ENCODE peak calls at places on chromosomes 11 and 22, in nine cellular contexts. D, J, Y, O, T, I, M, E and U are unnamed samples.

GRCh38 chr11:3745161-3745560 is 52.2 kb downstream of the NUP98 start:
- DNase-seq in D (no peak), J (no peak), Y (no peak), O (no peak), T (no peak), I (no peak), M (no peak), E (no peak), U (no peak)

GRCh38 chr11:128506999-128507591 is 80.3 kb downstream of the ETS1 start:
- DNase-seq in D (no peak), J (peak), Y (no peak), O (no peak), T (peak), I (peak), M (no peak), E (no peak), U (no peak)

GRCh38 chr11:21402274-21402673 is 732.9 kb downstream of the NELL1 start:
- DNase-seq in D (no peak), J (no peak), Y (no peak), O (no peak), T (no peak), I (no peak), M (no peak), E (no peak), U (no peak)

GRCh38 chr11:14789879-14790484 is 102.0 kb downstream of the CYP2R1 start:
- DNase-seq in D (no peak), J (no peak), Y (no peak), O (peak), T (no peak), I (no peak), M (no peak), E (peak), U (no peak)

GRCh38 chr11:122193457-122193856 is 77.4 kb upstream of the BLID start:
- DNase-seq in D (no peak), J (no peak), Y (no peak), O (no peak), T (no peak), I (no peak), M (no peak), E (no peak), U (no peak)

GRCh38 chr22:42930810-42931420 is 73.8 kb upstream of the ARFGAP3 start:
- DNase-seq in D (no peak), J (peak), Y (no peak), O (no peak), T (no peak), I (no peak), M (no peak), E (no peak), U (no peak)

GRCh38 chr11:37442576-37442975 is 844.5 kb upstream of the RAG2 start:
- DNase-seq in D (no peak), J (no peak), Y (no peak), O (no peak), T (no peak), I (no peak), M (no peak), E (no peak), U (no peak)

GRCh38 chr11:119149371-119150275 is 771 bp downstream of the ABCG4 start:
- DNase-seq in D (no peak), J (peak), Y (no peak), O (no peak), T (no peak), I (peak), M (no peak), E (no peak), U (peak)

GRCh38 chr22:38109391-38110000 is 988 bp downstream of the BAIAP2L2 start:
- DNase-seq in D (no peak), J (no peak), Y (no peak), O (peak), T (no peak), I (no peak), M (no peak), E (no peak), U (no peak)

GRCh38 chr11:78000193-78000592 is 5.7 kb upstream of the INTS4 start:
- DNase-seq in D (peak), J (no peak), Y (no peak), O (peak), T (no peak), I (peak), M (no peak), E (peak), U (peak)

GRCh38 chr11:128399186-128399585 is 188.2 kb downstream of the ETS1 start:
- DNase-seq in D (no peak), J (no peak), Y (no peak), O (no peak), T (no peak), I (no peak), M (no peak), E (no peak), U (no peak)

GRCh38 chr22:31104869-31105268 is 2.5 kb downstream of the SELENOM start:
- DNase-seq in D (no peak), J (no peak), Y (no peak), O (no peak), T (peak), I (no peak), M (no peak), E (no peak), U (no peak)

GRCh38 chr22:38310518-38311330 is 6.5 kb downstream of the CSNK1E start:
- DNase-seq in D (no peak), J (no peak), Y (no peak), O (no peak), T (peak), I (no peak), M (no peak), E (no peak), U (no peak)

GRCh38 chr11:105718641-105719040 is 108.8 kb downstream of the GRIA4 start:
- DNase-seq in D (no peak), J (no peak), Y (no peak), O (no peak), T (no peak), I (no peak), M (no peak), E (no peak), U (no peak)

GRCh38 chr11:57131080-57131790 is 50.5 kb upstream of the LRRC55 start:
- DNase-seq in D (no peak), J (no peak), Y (no peak), O (peak), T (peak), I (peak), M (no peak), E (peak), U (no peak)

GRCh38 chr11:2990617-2991476 is 1.3 kb downstream of the NAP1L4 start:
- DNase-seq in D (no peak), J (no peak), Y (no peak), O (peak), T (no peak), I (no peak), M (no peak), E (peak), U (peak)

GRCh38 chr11:1831338-1832180 is 3.2 kb upstream of the SYT8 start:
- DNase-seq in D (no peak), J (no peak), Y (no peak), O (no peak), T (peak), I (no peak), M (no peak), E (no peak), U (no peak)

GRCh38 chr22:48051796-48052620 is 1289.6 kb downstream of the TBC1D22A start:
- DNase-seq in D (no peak), J (peak), Y (no peak), O (no peak), T (no peak), I (no peak), M (no peak), E (no peak), U (no peak)

GRCh38 chr11:5420993-5421392 is 918 bp upstream of the OR51Q1 start:
- DNase-seq in D (no peak), J (no peak), Y (no peak), O (no peak), T (no peak), I (no peak), M (no peak), E (no peak), U (no peak)

GRCh38 chr11:121802542-121802941 is 313.5 kb downstream of the BLID start:
- DNase-seq in D (no peak), J (no peak), Y (no peak), O (no peak), T (no peak), I (no peak), M (no peak), E (no peak), U (no peak)

GRCh38 chr11:1746516-1746931 is 3.9 kb downstream of the IFITM10 start:
- DNase-seq in D (no peak), J (peak), Y (no peak), O (no peak), T (no peak), I (no peak), M (no peak), E (no peak), U (no peak)

GRCh38 chr11:12581923-12582322 is 92.3 kb upstream of the TEAD1 start:
- DNase-seq in D (no peak), J (no peak), Y (no peak), O (no peak), T (no peak), I (peak), M (no peak), E (no peak), U (no peak)

GRCh38 chr11:69702239-69702668 is 1.6 kb downstream of the FGF19 start:
- DNase-seq in D (no peak), J (no peak), Y (no peak), O (no peak), T (no peak), I (no peak), M (no peak), E (no peak), U (peak)

GRCh38 chr11:3123316-3123715 is 41.8 kb downstream of the OSBPL5 start:
- DNase-seq in D (no peak), J (peak), Y (no peak), O (no peak), T (peak), I (no peak), M (no peak), E (no peak), U (no peak)

GRCh38 chr22:40237241-40237640 is 59.5 kb downstream of the TNRC6B start:
- DNase-seq in D (no peak), J (no peak), Y (no peak), O (no peak), T (no peak), I (no peak), M (no peak), E (no peak), U (no peak)

GRCh38 chr22:48897959-48898358 is 929.7 kb downstream of the BRD1 start:
- DNase-seq in D (no peak), J (peak), Y (no peak), O (no peak), T (no peak), I (no peak), M (no peak), E (no peak), U (no peak)

GRCh38 chr22:48299124-48299523 is 1528.5 kb downstream of the BRD1 start:
- DNase-seq in D (no peak), J (no peak), Y (no peak), O (no peak), T (no peak), I (no peak), M (no peak), E (no peak), U (no peak)

GRCh38 chr22:36467946-36468345 is 13.5 kb downstream of the TXN2 start:
- DNase-seq in D (no peak), J (no peak), Y (no peak), O (peak), T (no peak), I (no peak), M (no peak), E (peak), U (peak)

GRCh38 chr11:60251485-60252207 is 8.7 kb upstream of the MS4A4E start:
- DNase-seq in D (no peak), J (no peak), Y (no peak), O (peak), T (no peak), I (peak), M (no peak), E (peak), U (no peak)